ENCODE peak calls at places on chromosomes 12 and 14, in four cellular contexts. K, Y, B and E are unnamed samples.

GRCh38 chr14:96413526-96413925 is 21.6 kb downstream of the AK7 start:
- DNase-seq in B (no peak), Y (no peak), K (no peak), E (no peak)

GRCh38 chr12:57386187-57386720 is 44.6 kb downstream of the R3HDM2 start:
- DNase-seq in Y (no peak), K (no peak), B (no peak), E (no peak)

GRCh38 chr12:2963154-2963759 is 4.1 kb downstream of the TEAD4 start:
- DNase-seq in K (no peak), B (no peak), Y (peak), E (no peak)

GRCh38 chr12:108515916-108516315 is 839 bp downstream of the FICD start:
- DNase-seq in Y (no peak), B (no peak), K (no peak), E (no peak)

GRCh38 chr14:50025776-50026175 is 90.6 kb downstream of the VCPKMT start:
- DNase-seq in Y (peak), B (no peak), K (no peak), E (no peak)

GRCh38 chr12:59637657-59638150 is 41.9 kb downstream of the SLC16A7 start:
- DNase-seq in B (no peak), K (no peak), Y (no peak), E (no peak)

GRCh38 chr12:68613209-68613904 is 2.7 kb downstream of the RAP1B start:
- DNase-seq in Y (no peak), K (no peak), B (no peak), E (no peak)

GRCh38 chr14:69614592-69614991 is 3.2 kb downstream of the SUSD6 start:
- DNase-seq in B (peak), K (no peak), Y (no peak), E (peak)

GRCh38 chr14:89282191-89282590 is 134.8 kb downstream of the FOXN3 start:
- DNase-seq in B (peak), K (no peak), Y (no peak), E (no peak)

GRCh38 chr14:71764701-71765347 is 167.4 kb upstream of the RGS6 start:
- DNase-seq in B (no peak), Y (peak), K (no peak), E (no peak)

GRCh38 chr14:32372154-32372553 is 43.1 kb downstream of the AKAP6 start:
- DNase-seq in K (no peak), Y (no peak), B (no peak), E (no peak)

GRCh38 chr12:19036673-19037357 is 92.7 kb upstream of the PLEKHA5 start:
- DNase-seq in B (no peak), Y (no peak), K (no peak), E (no peak)

GRCh38 chr12:16607895-16608294 is 1.9 kb upstream of the LMO3 start:
- DNase-seq in K (no peak), B (no peak), Y (no peak), E (no peak)

DNA sequence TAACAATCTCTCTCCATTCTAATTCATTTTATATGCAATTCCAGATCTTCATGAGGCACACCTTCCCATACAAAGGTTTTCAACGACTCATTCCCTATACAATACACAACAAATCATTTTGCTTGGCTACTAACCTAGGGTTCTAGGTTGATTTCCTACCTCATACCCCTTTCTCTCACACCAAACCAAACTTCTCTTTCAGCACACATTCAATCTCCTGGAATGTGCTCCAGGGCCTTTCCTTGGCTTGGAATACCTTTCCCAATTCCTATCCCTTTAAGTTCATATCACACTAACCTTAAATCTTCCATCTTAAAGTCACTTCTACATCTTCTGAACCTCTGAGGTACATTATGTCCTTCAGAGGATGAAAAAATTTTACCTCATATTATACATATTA is 38.7 kb upstream of the MTERF2 start:
- DNase-seq in Y (no peak), B (no peak), K (no peak), E (no peak)
- H3K27ac ChIP-seq in Y (no peak), B (no peak), K (no peak), E (no peak)

DNA sequence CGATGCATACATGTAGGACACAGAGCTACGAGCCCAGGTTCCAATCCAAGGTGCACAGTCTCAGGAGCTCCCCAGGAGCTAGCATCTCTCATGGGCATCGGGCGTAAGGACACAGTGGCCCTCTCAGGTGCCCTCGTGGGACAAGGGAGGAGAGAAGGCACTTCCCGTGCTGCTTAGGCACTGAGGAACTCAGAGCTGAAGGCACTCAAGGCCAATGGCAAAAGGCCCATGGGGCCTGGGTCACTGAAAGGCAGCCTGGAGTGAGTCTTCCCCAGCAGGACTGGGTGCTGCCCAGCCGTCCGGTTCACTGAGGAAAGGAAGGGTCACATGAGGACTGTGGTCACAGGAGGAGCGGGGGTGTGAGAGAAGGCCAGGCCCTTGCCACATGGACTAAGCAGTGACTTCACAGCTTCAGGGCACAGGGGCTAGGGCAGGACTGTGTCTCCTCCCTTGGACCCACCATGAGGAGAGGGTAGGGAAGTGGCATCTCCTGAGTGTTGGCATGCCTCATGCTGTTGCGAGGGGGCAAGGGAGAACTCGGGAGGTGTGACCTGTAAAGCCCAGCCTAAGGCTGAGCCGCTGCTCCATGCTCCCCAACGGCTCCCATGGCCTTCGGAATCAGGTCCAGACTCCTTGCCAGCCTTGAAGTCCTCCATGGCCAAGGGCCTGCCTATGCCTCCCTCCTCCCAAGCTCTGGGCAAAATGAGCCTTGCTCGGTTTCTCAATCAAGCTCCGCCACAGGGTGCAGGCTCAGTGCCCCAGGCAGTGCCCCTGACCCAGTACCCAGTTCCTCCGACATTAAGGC is 51.8 kb downstream of the CHGA start:
- DNase-seq in B (no peak), Y (no peak), K (no peak), E (no peak)
- H3K27ac ChIP-seq in B (no peak), Y (no peak), K (no peak), E (peak)

DNA sequence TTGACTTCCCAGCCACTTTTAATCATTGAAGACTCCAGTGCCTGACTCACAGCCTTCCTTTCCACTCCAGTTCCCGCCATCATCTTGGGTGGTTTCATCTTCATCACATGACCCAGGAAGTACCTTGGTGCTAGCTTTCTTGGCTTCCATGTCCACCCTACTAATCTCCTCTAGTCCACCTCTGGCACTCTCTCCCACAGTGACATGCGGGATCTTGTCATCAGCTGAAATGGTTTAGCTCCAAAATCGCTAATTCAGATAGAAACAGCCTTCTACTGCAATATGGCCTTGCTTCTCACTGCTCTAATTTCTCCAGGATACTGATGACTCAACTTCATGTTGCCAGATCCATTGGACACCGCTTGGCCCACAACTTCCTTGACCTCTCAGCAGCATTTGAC is 24.5 kb downstream of the WDR20 start:
- DNase-seq in K (no peak), B (no peak), Y (no peak), E (no peak)
- H3K27ac ChIP-seq in K (no peak), B (no peak), Y (no peak), E (peak)

GRCh38 chr14:36504805-36505192 is 15.2 kb downstream of the NKX2-1 start:
- DNase-seq in K (no peak), B (no peak), Y (no peak), E (no peak)
- H3K27ac ChIP-seq in K (no peak), B (no peak), Y (no peak), E (no peak)

DNA sequence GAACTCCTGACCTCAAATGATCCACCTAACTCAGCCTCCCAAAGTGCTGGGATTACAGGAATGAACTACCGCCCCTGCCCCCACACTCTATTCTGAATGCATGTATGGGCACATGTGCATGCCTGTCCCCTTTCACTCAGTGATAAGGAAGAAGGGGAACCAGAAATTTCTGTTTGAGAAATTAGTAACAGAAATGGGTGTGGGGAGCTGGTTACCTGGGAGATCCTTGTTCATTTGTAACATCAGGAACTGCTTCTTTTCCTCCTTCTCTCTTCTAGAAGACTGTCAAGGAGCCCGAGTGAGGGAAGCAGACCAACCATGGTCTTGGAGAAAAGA is 3.5 kb downstream of the PPP1R3E start:
- DNase-seq in B (no peak), K (no peak), Y (no peak), E (no peak)
- H3K27ac ChIP-seq in B (peak), K (no peak), Y (no peak), E (peak)

GRCh38 chr12:113722747-113723146 is 243.4 kb downstream of the RBM19 start:
- DNase-seq in Y (no peak), B (no peak), K (no peak), E (no peak)
- H3K27ac ChIP-seq in Y (no peak), B (no peak), K (no peak), E (no peak)

GRCh38 chr12:50291377-50291776 is 8.1 kb upstream of the LIMA1 start:
- DNase-seq in K (no peak), B (no peak), Y (no peak), E (no peak)
- H3K27ac ChIP-seq in K (no peak), B (no peak), Y (no peak), E (no peak)

GRCh38 chr12:49364989-49365388 is 2.3 kb upstream of the SPATS2 start:
- DNase-seq in K (no peak), Y (no peak), B (peak), E (no peak)

GRCh38 chr12:49359671-49360070 is 7.6 kb upstream of the SPATS2 start:
- DNase-seq in B (peak), Y (no peak), K (no peak), E (no peak)

GRCh38 chr12:49365542-49365941 is 1.7 kb upstream of the SPATS2 start:
- DNase-seq in Y (no peak), K (no peak), B (no peak), E (no peak)

GRCh38 chr12:49358548-49359141 is 8.6 kb upstream of the SPATS2 start:
- DNase-seq in K (peak), Y (peak), B (peak), E (peak)

GRCh38 chr12:49362077-49362476 is 5.2 kb upstream of the SPATS2 start:
- DNase-seq in K (no peak), B (no peak), Y (no peak), E (no peak)
- H3K27ac ChIP-seq in K (no peak), B (no peak), Y (no peak), E (no peak)

GRCh38 chr12:123107926-123108681 is 42.8 kb downstream of the PITPNM2 start:
- DNase-seq in Y (no peak), K (no peak), B (no peak), E (no peak)

GRCh38 chr12:123108682-123109066 is 42.2 kb downstream of the PITPNM2 start:
- DNase-seq in B (no peak), K (no peak), Y (no peak), E (no peak)

GRCh38 chr12:123105427-123105826 is 45.5 kb downstream of the PITPNM2 start:
- DNase-seq in B (no peak), K (no peak), Y (no peak), E (no peak)

GRCh38 chr12:123104809-123105208 is 46.1 kb downstream of the PITPNM2 start:
- DNase-seq in B (no peak), K (no peak), Y (no peak), E (no peak)

DNA sequence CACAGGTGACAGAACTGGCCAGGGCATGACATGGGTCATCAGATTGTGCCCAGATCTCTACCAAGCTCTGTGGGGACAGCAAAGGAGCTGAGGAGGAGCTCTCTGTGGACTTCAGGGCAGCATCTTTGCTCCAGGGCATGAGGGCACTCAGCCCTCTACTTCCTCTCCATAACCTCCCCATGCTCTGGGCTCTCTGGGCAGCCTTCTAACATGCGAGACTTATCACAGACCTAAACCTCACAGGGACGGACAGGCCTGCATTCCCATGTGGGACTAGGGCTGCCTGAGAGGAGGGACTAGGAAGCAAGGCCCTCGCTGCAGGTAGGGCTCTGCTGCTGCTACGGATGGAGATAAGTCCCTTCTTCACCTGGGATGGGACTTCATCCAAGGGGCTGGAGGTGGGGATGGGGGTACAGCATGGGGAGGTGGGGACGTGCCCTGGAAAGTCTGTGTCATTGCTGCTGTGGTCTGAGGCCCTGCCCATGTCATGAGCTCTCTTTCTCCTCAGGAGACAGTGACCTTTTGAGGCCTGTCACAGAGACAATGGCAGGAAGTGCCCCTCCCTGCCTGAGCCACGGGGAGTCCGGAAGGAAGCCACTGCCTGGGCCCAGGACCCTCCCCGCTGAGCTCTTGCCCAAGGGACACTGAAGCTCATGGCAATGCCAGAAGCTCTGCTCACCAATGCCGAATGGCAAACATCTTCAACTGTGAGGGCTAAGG is 44.1 kb downstream of the PITPNM2 start:
- DNase-seq in K (no peak), B (no peak), Y (no peak), E (no peak)
- H3K27ac ChIP-seq in K (no peak), B (no peak), Y (no peak), E (peak)